ENCODE peak calls at places on chromosomes 6 and 20, in five cellular contexts. I is A549, T is tibial nerve, S is thoracic aorta, B is neural crest cell. X is an unnamed sample.

GRCh38 chr6:112049051-112049799 is 4.7 kb upstream of the CCN6 start:
- DNase-seq in I (no peak), T (no peak), B (no peak), S (no peak), X (no peak)

GRCh38 chr20:42005211-42005610 is 387.0 kb upstream of the CHD6 start:
- DNase-seq in B (no peak), T (no peak), I (no peak), S (no peak), X (no peak)

GRCh38 chr20:25361287-25361683 is 29.4 kb downstream of the ABHD12 start:
- DNase-seq in B (no peak), T (no peak), S (no peak), I (no peak), X (no peak)

GRCh38 chr6:586553-586952 is 70.3 kb downstream of the HUS1B start:
- DNase-seq in B (no peak), T (no peak), S (no peak), I (no peak), X (no peak)

GRCh38 chr6:44217332-44218143 is 812 bp downstream of the MYMX start:
- DNase-seq in S (no peak), I (no peak), B (no peak), T (no peak), X (no peak)

GRCh38 chr20:60219984-60220540 is 261.8 kb downstream of the CDH26 start:
- DNase-seq in T (no peak), S (no peak), I (no peak), B (no peak), X (no peak)

GRCh38 chr6:40550096-40550731 is 37.0 kb downstream of the LRFN2 start:
- DNase-seq in S (no peak), I (peak), T (peak), B (peak), X (no peak)

GRCh38 chr20:36432096-36432495 is 109.2 kb upstream of the MYL9 start:
- DNase-seq in B (no peak), I (no peak), T (no peak), S (no peak), X (no peak)

GRCh38 chr6:88165877-88166492 is at the start of gene CNR1:
- DNase-seq in S (no peak), I (peak), B (peak), T (peak), X (peak)

GRCh38 chr20:62744761-62745160 is 36.1 kb downstream of the NTSR1 start:
- DNase-seq in B (no peak), I (no peak), T (no peak), S (no peak), X (no peak)

GRCh38 chr6:69584913-69585729 is 211.7 kb downstream of the LMBRD1 start:
- DNase-seq in T (no peak), B (no peak), S (no peak), I (no peak), X (no peak)

GRCh38 chr20:38271609-38272120 is 11.1 kb upstream of the KIAA1755 start:
- DNase-seq in B (no peak), T (no peak), I (no peak), S (no peak), X (no peak)

GRCh38 chr6:45209762-45210161 is 118.4 kb upstream of the RUNX2 start:
- DNase-seq in S (no peak), T (no peak), B (no peak), I (no peak), X (no peak)

GRCh38 chr6:2037230-2037926 is 208.0 kb downstream of the GMDS start:
- DNase-seq in I (no peak), S (no peak), B (no peak), T (no peak), X (no peak)

GRCh38 chr6:6631526-6632276 is 43.2 kb downstream of the LY86 start:
- DNase-seq in T (no peak), I (no peak), B (no peak), S (no peak), X (no peak)

GRCh38 chr6:146741609-146742008 is 142.8 kb downstream of the ADGB start:
- DNase-seq in S (no peak), T (no peak), I (no peak), B (no peak), X (no peak)

GRCh38 chr6:159533568-159533967 is 159.5 kb downstream of the SOD2 start:
- DNase-seq in S (no peak), B (no peak), T (no peak), I (no peak), X (no peak)

GRCh38 chr6:18985061-18985460 is 597.9 kb downstream of the RNF144B start:
- DNase-seq in I (no peak), S (no peak), B (no peak), T (no peak), X (no peak)

GRCh38 chr20:34018166-34018565 is 24.5 kb downstream of the RALY start:
- DNase-seq in T (no peak), I (no peak), S (no peak), B (no peak), X (no peak)

GRCh38 chr20:14069796-14070195 is 74.5 kb downstream of the MACROD2 start:
- DNase-seq in S (no peak), I (no peak), T (no peak), B (no peak), X (no peak)

GRCh38 chr20:58634121-58634817 is 16.8 kb upstream of the STX16 start:
- DNase-seq in S (no peak), B (no peak), I (no peak), T (no peak), X (no peak)

GRCh38 chr20:16082051-16082550 is 491.1 kb downstream of the KIF16B start:
- DNase-seq in I (no peak), S (no peak), B (no peak), T (no peak), X (no peak)

GRCh38 chr6:42400886-42401604 is 50.7 kb downstream of the TRERF1 start:
- DNase-seq in T (no peak), I (no peak), S (no peak), B (no peak), X (no peak)

GRCh38 chr20:42442728-42443127 is 747.0 kb downstream of the PTPRT start:
- DNase-seq in S (no peak), T (no peak), B (no peak), I (no peak), X (no peak)

GRCh38 chr20:13312300-13312699 is 91.2 kb downstream of the ISM1 start:
- DNase-seq in I (no peak), S (no peak), B (no peak), T (no peak), X (no peak)

DNA sequence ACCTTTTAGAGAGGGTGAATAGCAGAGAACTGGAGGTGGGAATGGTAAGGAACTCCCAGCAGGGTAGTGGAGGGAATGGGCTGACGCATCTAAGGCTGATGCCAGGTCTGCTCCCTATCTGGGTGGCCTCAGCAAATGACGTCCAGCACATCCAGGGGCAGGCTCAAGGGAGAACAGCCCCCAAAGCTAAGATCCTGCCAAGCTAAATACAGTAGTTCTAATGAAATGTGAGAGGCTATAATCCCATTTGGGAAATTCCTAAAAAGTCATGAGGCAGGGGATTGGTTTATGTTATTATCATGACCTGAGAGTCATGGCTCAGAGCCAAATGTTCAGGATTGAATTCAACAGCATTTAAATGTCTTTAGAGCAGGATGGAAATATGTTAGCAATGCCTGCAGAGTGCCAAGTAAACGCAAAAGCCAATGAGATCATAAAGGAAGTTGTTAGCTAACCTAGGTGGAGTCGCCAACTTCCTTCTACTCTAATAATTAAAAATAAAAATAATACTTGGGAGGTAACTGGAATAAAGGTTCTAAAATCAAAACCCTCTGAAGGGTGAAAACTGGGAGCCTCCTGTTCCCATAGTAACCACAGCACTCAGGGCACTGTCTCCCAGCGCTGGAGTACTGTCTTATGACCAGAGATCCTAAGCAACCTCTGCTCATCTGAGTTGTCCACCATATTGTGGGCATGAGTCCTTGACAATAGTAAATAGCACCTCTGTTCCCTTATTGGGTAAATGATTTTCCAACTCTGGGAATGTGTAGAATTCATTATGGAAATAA is 34.8 kb downstream of the IYD start:
- DNase-seq in B (no peak), I (no peak), S (peak), T (peak), X (no peak)
- TF ChIP-seq CTCF in B (no peak), I (no peak), S (no peak), T (no peak), X (no peak)

GRCh38 chr20:45156728-45157127 is 18.0 kb upstream of the PI3 start:
- DNase-seq in S (no peak), T (no peak), B (no peak), I (no peak), X (no peak)

GRCh38 chr20:45153756-45154155 is 20.9 kb upstream of the PI3 start:
- DNase-seq in T (no peak), B (no peak), I (no peak), S (no peak), X (no peak)

GRCh38 chr20:45153147-45153546 is 21.6 kb upstream of the PI3 start:
- DNase-seq in T (no peak), I (no peak), B (no peak), S (no peak), X (no peak)

GRCh38 chr20:45157977-45158376 is 16.7 kb upstream of the PI3 start:
- DNase-seq in I (no peak), S (no peak), T (no peak), B (no peak), X (no peak)

DNA sequence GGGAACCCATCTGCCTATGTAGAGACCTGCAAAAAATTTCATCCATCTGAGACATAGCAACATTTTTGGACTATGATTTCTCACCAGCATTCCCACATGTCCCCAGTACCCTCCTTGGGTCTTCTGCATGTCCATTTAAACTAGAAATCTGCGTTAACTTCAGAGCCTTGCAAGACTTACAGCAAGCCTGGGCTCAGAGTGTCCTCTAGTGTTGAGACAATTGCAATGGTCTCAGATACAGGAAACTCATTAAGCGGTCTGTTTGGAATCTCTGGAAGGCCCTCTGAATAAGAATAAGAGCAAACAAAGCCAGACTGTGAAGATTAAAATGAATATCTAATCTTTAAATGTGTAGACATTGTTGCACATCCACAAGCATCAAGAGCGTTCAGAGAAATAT is 20.5 kb upstream of the PI3 start:
- DNase-seq in T (no peak), I (no peak), B (no peak), S (no peak), X (no peak)
- TF ChIP-seq CTCF in T (no peak), I (no peak), B (no peak), S (no peak), X (no peak)

GRCh38 chr6:34489229-34489805 is 23.4 kb downstream of the PACSIN1 start:
- DNase-seq in T (no peak), B (no peak), I (no peak), S (no peak), X (no peak)

GRCh38 chr6:34487536-34487935 is 21.7 kb downstream of the PACSIN1 start:
- DNase-seq in S (no peak), T (no peak), B (no peak), I (no peak), X (no peak)

GRCh38 chr6:34493344-34493743 is 27.5 kb downstream of the PACSIN1 start:
- DNase-seq in B (no peak), T (no peak), S (no peak), I (no peak), X (no peak)

GRCh38 chr6:34491091-34491430 is 25.2 kb downstream of the PACSIN1 start:
- DNase-seq in B (no peak), S (no peak), I (no peak), T (no peak), X (no peak)

GRCh38 chr6:34490390-34491090 is 24.7 kb downstream of the PACSIN1 start:
- DNase-seq in I (no peak), T (no peak), B (no peak), S (no peak), X (no peak)
- TF ChIP-seq CTCF in I (no peak), T (no peak), B (no peak), S (no peak), X (no peak)

DNA sequence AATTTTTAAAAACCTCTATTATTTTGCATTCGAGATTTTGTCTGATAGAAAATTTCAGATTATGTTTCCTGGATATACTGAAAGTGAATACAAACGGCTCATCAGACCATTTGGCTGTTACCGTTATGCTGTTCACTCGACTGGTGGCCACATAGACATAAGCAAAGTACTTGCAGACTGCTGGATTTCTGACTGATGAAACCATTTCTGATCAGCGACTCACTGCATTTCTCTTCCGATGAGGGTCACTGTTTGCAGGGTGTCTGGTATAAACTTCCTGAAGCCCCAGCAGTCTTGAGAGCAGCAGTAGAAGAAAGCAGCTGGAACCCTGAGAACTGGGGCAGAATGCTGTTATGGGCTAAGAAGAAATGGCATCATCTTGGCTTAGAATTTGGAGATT is 17.7 kb downstream of the SNX9 start:
- DNase-seq in B (no peak), S (no peak), I (no peak), T (no peak), X (no peak)
- TF ChIP-seq CTCF in B (no peak), S (no peak), I (no peak), T (no peak), X (no peak)

GRCh38 chr6:108565893-108566292 is 5.2 kb downstream of the FOXO3 start:
- DNase-seq in I (no peak), S (no peak), T (peak), B (no peak), X (no peak)

GRCh38 chr6:108574457-108575149 is 13.9 kb downstream of the FOXO3 start:
- DNase-seq in S (no peak), T (no peak), I (no peak), B (no peak), X (no peak)

GRCh38 chr6:108566406-108566805 is 5.7 kb downstream of the FOXO3 start:
- DNase-seq in T (no peak), I (no peak), S (no peak), B (no peak), X (no peak)

GRCh38 chr6:108568101-108568500 is 7.4 kb downstream of the FOXO3 start:
- DNase-seq in B (no peak), T (no peak), I (no peak), S (no peak), X (no peak)

DNA sequence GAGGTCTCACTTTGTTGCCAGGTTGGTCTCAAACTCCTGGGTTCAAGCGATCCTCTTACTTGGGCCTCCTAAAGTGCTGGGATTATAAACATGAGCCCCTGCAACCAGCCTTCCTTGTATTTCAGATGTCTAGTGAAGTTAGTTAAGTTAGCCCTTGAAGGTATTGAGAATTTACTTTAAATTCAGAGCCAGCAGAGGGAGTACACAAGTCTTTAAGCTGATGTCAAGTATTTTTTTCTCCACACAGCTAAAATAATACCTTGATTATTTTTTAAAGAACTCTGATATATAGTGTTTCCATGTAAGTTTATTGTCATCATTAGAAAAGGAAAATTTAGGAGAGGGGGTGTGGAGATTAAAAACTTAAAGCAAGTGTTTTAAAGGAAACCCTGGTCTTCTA is 9.8 kb downstream of the FOXO3 start:
- DNase-seq in S (no peak), B (no peak), I (no peak), T (no peak), X (no peak)
- TF ChIP-seq CTCF in S (no peak), B (no peak), I (peak), T (no peak), X (peak)

GRCh38 chr6:125953502-125953875 is 3.1 kb upstream of the HINT3 start:
- DNase-seq in I (no peak), S (no peak), T (no peak), B (no peak), X (no peak)
- TF ChIP-seq CTCF in I (no peak), S (no peak), T (no peak), B (no peak), X (no peak)